ENCODE peak calls at places on chromosomes 13 and 19, in ten cellular contexts. Z is AG10803, C is lung, Q is stomach, I is brain microvascular endothelial cell, W is thoracic aorta, R is HFF-Myc, U is fibroblast of pulmonary artery, L is GM13976, B is body of pancreas. X is an unnamed sample.

GRCh38 chr19:29571181-29571580 is 34.9 kb upstream of the POP4 start:
- DNase-seq in Z (no peak), C (no peak), Q (no peak), I (no peak), W (no peak), R (no peak), U (no peak), L (no peak), B (no peak), X (no peak)

GRCh38 chr13:80101040-80101439 is 239.9 kb downstream of the SPRY2 start:
- DNase-seq in Z (no peak), C (no peak), Q (no peak), I (peak), W (no peak), R (no peak), U (no peak), L (no peak), B (no peak), X (no peak)

GRCh38 chr19:5218963-5219530 is 121.6 kb downstream of the PTPRS start:
- DNase-seq in Z (no peak), C (no peak), Q (no peak), I (no peak), W (no peak), R (no peak), U (no peak), L (no peak), B (no peak), X (no peak)

GRCh38 chr19:17127671-17128070 is 52.1 kb downstream of the MYO9B start:
- DNase-seq in Z (no peak), C (no peak), Q (no peak), I (no peak), W (no peak), R (no peak), U (no peak), L (no peak), B (no peak), X (no peak)

GRCh38 chr13:99865420-99865930 is 106.1 kb downstream of the ZIC5 start:
- DNase-seq in Z (no peak), C (no peak), Q (no peak), I (no peak), W (no peak), R (no peak), U (no peak), L (no peak), B (no peak), X (no peak)

GRCh38 chr13:40221460-40222201 is 444.8 kb downstream of the FOXO1 start:
- DNase-seq in Z (peak), C (no peak), Q (no peak), I (peak), W (no peak), R (no peak), U (peak), L (no peak), B (peak), X (peak)

GRCh38 chr19:10566658-10567410 is 1.0 kb upstream of the KRI1 start:
- DNase-seq in Z (no peak), C (no peak), Q (no peak), I (no peak), W (no peak), R (no peak), U (no peak), L (peak), B (peak), X (peak)

GRCh38 chr13:106417467-106418110 is 117.9 kb downstream of the EFNB2 start:
- DNase-seq in Z (peak), C (no peak), Q (no peak), I (no peak), W (no peak), R (no peak), U (no peak), L (no peak), B (no peak), X (no peak)

GRCh38 chr13:42274386-42275097 is 2.6 kb downstream of the AKAP11 start:
- DNase-seq in Z (no peak), C (no peak), Q (no peak), I (no peak), W (no peak), R (no peak), U (no peak), L (no peak), B (no peak), X (no peak)

GRCh38 chr13:19836472-19836871 is 27.0 kb downstream of the ZMYM5 start:
- DNase-seq in Z (no peak), C (no peak), Q (no peak), I (peak), W (no peak), R (no peak), U (peak), L (no peak), B (no peak), X (no peak)

GRCh38 chr19:51467864-51468544 is 9.8 kb upstream of the SIGLEC8 start:
- DNase-seq in Z (no peak), C (no peak), Q (peak), I (no peak), W (no peak), R (no peak), U (no peak), L (no peak), B (no peak), X (no peak)

GRCh38 chr19:13334801-13335481 is 171.3 kb downstream of the CACNA1A start:
- DNase-seq in Z (peak), C (no peak), Q (no peak), I (no peak), W (no peak), R (no peak), U (no peak), L (no peak), B (no peak), X (no peak)
- TF ChIP-seq CTCF in Z (no peak), C (no peak), Q (no peak), I (no peak), W (no peak), R (no peak), U (no peak), L (no peak), B (no peak), X (no peak)

GRCh38 chr13:78410847-78411246 is 192.5 kb downstream of the POU4F1 start:
- DNase-seq in Z (no peak), C (no peak), Q (no peak), I (no peak), W (no peak), R (no peak), U (no peak), L (no peak), B (no peak), X (no peak)

GRCh38 chr13:78410164-78410563 is 193.2 kb downstream of the POU4F1 start:
- DNase-seq in Z (no peak), C (no peak), Q (no peak), I (no peak), W (no peak), R (no peak), U (no peak), L (no peak), B (no peak), X (no peak)

GRCh38 chr13:78413887-78414553 is 189.3 kb downstream of the POU4F1 start:
- DNase-seq in Z (no peak), C (no peak), Q (no peak), I (no peak), W (no peak), R (no peak), U (no peak), L (no peak), B (no peak), X (no peak)

GRCh38 chr13:78404961-78405360 is 198.4 kb downstream of the POU4F1 start:
- DNase-seq in Z (no peak), C (no peak), Q (no peak), I (no peak), W (no peak), R (no peak), U (no peak), L (no peak), B (no peak), X (no peak)

GRCh38 chr13:78409172-78409571 is 194.2 kb downstream of the POU4F1 start:
- DNase-seq in Z (no peak), C (no peak), Q (no peak), I (no peak), W (no peak), R (no peak), U (no peak), L (no peak), B (no peak), X (no peak)
- TF ChIP-seq CTCF in Z (no peak), C (no peak), Q (no peak), I (no peak), W (no peak), R (no peak), U (no peak), L (no peak), B (no peak), X (no peak)

GRCh38 chr13:94110011-94110410 is 369.5 kb downstream of the DCT start:
- DNase-seq in Z (peak), C (no peak), Q (no peak), I (no peak), W (no peak), R (no peak), U (no peak), L (no peak), B (no peak), X (no peak)

GRCh38 chr13:94115054-94115453 is 364.4 kb downstream of the DCT start:
- DNase-seq in Z (no peak), C (no peak), Q (no peak), I (no peak), W (no peak), R (no peak), U (no peak), L (no peak), B (no peak), X (no peak)

GRCh38 chr13:94112227-94112626 is 367.3 kb downstream of the DCT start:
- DNase-seq in Z (peak), C (no peak), Q (no peak), I (peak), W (no peak), R (peak), U (peak), L (no peak), B (peak), X (no peak)

GRCh38 chr13:94114166-94114565 is 365.3 kb downstream of the DCT start:
- DNase-seq in Z (no peak), C (no peak), Q (no peak), I (no peak), W (no peak), R (no peak), U (no peak), L (no peak), B (no peak), X (no peak)

DNA sequence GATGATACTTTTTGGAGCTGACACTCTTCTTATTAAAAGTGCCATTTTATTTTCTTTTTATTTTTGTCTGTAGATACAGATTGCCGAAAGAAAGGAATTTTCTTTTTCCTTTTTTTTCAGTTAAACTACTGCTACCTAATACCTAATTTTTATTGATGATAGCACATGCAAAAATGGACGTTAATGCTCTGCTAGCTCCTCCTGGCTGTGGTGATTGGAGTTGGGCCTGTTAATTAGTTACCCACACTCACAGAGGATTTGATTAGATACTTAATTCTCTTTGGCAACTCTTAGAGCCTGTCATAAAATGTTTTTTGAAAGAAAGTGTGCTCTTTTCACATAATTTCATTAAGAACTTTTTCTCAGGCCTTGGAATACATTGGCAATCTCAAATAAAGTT is 366.8 kb downstream of the DCT start:
- DNase-seq in Z (no peak), C (no peak), Q (no peak), I (no peak), W (no peak), R (no peak), U (no peak), L (no peak), B (no peak), X (no peak)
- TF ChIP-seq CTCF in Z (no peak), C (no peak), Q (no peak), I (peak), W (no peak), R (peak), U (no peak), L (no peak), B (no peak), X (no peak)

DNA sequence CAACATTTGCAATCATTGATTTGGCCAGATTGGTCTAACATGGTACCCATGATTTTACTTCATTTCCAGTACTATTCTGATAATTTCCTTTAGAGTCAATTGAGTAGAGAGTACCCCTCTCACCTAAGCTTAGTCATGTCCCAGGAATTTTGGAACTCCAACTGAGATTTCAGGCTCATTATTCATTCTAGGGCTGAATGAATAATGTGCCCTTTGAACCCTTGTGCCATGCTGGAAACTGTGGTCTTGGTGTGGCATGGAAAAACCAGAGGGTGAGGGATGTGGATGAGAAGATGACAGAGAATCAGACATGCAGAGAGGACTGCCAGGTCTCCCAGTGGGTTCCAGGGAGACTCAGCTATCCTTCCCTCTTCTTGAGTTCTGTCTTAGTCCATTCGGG is 30.2 kb downstream of the ITM2B start:
- DNase-seq in Z (no peak), C (no peak), Q (no peak), I (no peak), W (no peak), R (no peak), U (no peak), L (no peak), B (no peak), X (no peak)
- TF ChIP-seq CTCF in Z (no peak), C (no peak), Q (no peak), I (no peak), W (no peak), R (no peak), U (no peak), L (no peak), B (no peak), X (no peak)

DNA sequence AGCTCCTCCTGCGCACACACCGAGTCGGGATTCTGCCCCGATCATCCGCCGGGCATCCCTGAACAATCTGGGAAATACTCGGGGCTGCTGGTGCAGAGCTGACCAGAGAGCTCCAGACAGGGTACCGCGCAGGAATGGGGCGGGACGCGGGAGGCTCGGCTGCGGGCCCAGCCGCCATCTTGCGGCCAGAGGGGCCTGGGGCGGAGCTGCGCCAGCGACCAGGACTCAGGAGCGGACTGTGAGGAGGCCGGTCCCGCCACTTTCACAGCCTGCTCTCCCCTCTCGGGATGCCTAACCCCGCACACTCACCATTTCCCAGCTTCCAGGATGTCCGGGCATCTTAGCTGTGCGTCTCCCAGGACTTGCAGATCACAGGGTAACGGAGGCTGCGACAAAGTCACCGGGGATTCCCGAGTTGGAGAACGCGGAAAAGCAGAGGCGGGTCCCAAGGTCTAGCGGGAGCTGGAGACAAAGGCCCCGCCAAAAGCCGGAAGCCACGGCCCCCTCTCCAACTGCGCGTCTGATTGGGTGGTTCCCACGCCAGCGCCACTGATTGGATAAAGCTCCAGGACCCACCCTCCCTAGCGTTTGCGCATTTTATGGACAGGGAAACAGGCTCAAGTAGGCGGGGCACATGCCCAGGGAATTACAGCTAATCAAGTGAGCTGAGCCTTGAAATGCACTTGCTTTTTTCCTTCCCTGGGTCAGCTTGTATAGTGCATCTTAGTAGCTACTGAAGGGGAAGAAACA is 15.8 kb upstream of the ZNF43 start:
- DNase-seq in Z (peak), C (peak), Q (peak), I (peak), W (peak), R (peak), U (peak), L (peak), B (peak), X (peak)
- TF ChIP-seq CTCF in Z (no peak), C (no peak), Q (no peak), I (no peak), W (no peak), R (no peak), U (no peak), L (no peak), B (no peak), X (no peak)

GRCh38 chr19:6354098-6354674 is 7.1 kb upstream of the CLPP start:
- DNase-seq in Z (peak), C (no peak), Q (no peak), I (no peak), W (no peak), R (no peak), U (peak), L (no peak), B (no peak), X (no peak)
- TF ChIP-seq CTCF in Z (peak), C (no peak), Q (no peak), I (peak), W (peak), R (peak), U (peak), L (no peak), B (peak), X (no peak)

DNA sequence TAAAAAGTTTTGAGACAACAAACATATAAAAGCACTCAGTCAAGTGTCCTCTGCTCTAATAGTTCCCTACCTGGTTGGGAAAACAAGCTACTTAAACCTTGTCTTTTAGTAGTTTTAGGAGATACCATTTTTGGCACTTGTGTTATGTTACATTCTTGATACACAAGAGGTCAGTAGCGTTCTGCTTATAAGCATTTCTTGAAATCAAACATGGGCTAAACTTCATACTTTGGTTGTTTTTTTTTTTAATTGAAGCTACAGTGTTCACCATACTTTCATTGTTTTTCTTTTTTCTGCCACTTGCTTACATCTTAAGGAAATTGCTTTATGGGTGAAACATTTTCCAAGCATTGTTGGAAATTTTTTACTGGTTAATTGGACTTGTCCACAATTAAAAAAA is 12.9 kb downstream of the NHLRC3 start:
- DNase-seq in Z (peak), C (no peak), Q (no peak), I (no peak), W (no peak), R (no peak), U (peak), L (peak), B (no peak), X (no peak)
- TF ChIP-seq CTCF in Z (peak), C (no peak), Q (no peak), I (peak), W (peak), R (peak), U (peak), L (peak), B (peak), X (no peak)

GRCh38 chr13:38417241-38417640 is 67.6 kb downstream of the UFM1 start:
- DNase-seq in Z (no peak), C (no peak), Q (no peak), I (no peak), W (no peak), R (no peak), U (no peak), L (no peak), B (no peak), X (no peak)

GRCh38 chr13:38418286-38418685 is 68.6 kb downstream of the UFM1 start:
- DNase-seq in Z (peak), C (no peak), Q (no peak), I (no peak), W (no peak), R (no peak), U (peak), L (no peak), B (no peak), X (no peak)

GRCh38 chr13:38419312-38419873 is 69.7 kb downstream of the UFM1 start:
- DNase-seq in Z (no peak), C (no peak), Q (no peak), I (no peak), W (no peak), R (no peak), U (no peak), L (no peak), B (no peak), X (no peak)

GRCh38 chr13:38415233-38415632 is 65.6 kb downstream of the UFM1 start:
- DNase-seq in Z (no peak), C (no peak), Q (no peak), I (no peak), W (no peak), R (no peak), U (no peak), L (peak), B (no peak), X (no peak)

DNA sequence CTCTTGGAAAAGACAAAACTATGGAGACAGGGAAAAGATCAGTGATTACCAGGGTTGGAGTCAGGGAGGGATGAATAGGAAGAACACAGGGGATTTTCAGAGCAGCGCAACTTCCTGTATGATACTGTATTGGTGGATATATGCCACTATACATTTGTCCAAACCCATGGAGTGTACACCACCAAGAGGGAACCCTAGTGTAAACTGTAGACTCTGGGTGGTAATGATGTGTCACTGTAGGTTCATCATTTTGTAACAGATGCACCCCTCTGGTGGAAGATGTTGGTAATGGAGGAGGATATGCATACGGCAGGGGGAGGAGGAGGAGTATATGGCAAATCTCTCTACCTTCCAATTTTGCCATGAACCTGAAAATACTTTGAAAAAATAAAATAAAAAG is 68.1 kb downstream of the UFM1 start:
- DNase-seq in Z (peak), C (no peak), Q (no peak), I (peak), W (no peak), R (peak), U (peak), L (peak), B (no peak), X (no peak)
- TF ChIP-seq CTCF in Z (peak), C (no peak), Q (no peak), I (peak), W (no peak), R (peak), U (peak), L (no peak), B (peak), X (no peak)

DNA sequence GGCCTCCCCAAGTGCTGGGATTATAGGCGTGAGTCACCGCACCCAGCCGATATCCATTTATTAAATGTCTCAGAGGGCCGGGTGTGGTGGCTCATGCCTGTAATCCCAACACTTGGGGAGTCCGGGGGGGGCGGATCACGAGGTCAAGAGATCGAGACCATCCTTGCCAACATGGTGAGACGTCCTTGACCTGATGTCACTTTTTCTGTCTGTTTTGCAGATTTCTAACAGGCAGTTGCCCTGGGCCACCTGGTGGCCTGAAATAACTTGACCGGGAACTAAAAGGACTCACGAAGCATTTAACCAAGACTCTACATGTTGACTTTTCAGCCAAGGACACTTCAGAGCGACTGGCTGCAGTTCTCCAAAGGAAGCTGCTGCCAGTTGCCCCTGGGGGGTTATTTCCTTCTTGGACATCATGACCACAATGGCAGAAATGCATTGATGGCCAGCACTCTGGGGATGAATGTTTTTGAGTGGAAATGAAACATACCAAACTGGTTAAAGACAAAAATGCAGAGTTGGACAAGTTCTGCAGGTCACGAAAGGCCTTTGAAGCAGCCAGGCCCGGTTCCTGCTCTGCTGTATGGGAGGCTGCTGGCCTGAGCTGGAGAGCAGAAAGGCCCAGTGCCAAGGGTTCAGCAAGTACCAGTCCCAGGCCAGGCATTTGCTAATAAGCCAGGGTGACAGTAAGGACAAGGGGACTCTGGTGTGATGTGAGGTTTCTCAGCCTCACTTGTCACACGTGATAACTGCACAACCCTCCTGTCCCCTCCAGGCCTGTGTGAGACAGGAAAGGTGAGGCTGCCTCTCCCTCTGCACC is 8.3 kb downstream of the ZNF837 start:
- DNase-seq in Z (no peak), C (peak), Q (no peak), I (no peak), W (no peak), R (no peak), U (no peak), L (no peak), B (no peak), X (no peak)
- TF ChIP-seq CTCF in Z (no peak), C (no peak), Q (no peak), I (peak), W (no peak), R (no peak), U (peak), L (no peak), B (no peak), X (no peak)

GRCh38 chr13:108974686-108975085 is 345.3 kb downstream of the MYO16 start:
- DNase-seq in Z (no peak), C (no peak), Q (no peak), I (no peak), W (no peak), R (no peak), U (no peak), L (no peak), B (no peak), X (no peak)
- TF ChIP-seq CTCF in Z (no peak), C (no peak), Q (no peak), I (no peak), W (no peak), R (no peak), U (no peak), L (no peak), B (no peak), X (no peak)